ENCODE peak calls at places on chromosomes 6 and 20, in eight cellular contexts. One of them, this sample, is unnamed.

GRCh38 chr20:7723284-7723683 is 217.0 kb downstream of the HAO1 start:
- DNase-seq in HepG2: no peak
- DNase-seq in breast epithelium: no peak
- DNase-seq in glutamatergic neuron: no peak
- DNase-seq in bronchial epithelial cell: peak; percentile 98
- DNase-seq in AG10803: peak; percentile 37
- DNase-seq in progenitor cell of endocrine pancreas: no peak
- DNase-seq in activated B cell treated with CpG ODN at 0.5 μM for 24 hours: no peak
- DNase-seq in this sample: no peak

GRCh38 chr6:158867381-158868121 is 48.4 kb upstream of the EZR start:
- DNase-seq in bronchial epithelial cell: peak; percentile 70
- DNase-seq in HepG2: no peak
- DNase-seq in breast epithelium: no peak
- DNase-seq in glutamatergic neuron: no peak
- DNase-seq in activated B cell treated with CpG ODN at 0.5 μM for 24 hours: no peak
- DNase-seq in AG10803: no peak
- DNase-seq in progenitor cell of endocrine pancreas: no peak
- DNase-seq in this sample: no peak

GRCh38 chr20:59778615-59779200 is 154.7 kb downstream of the SYCP2 start:
- DNase-seq in activated B cell treated with CpG ODN at 0.5 μM for 24 hours: no peak
- DNase-seq in bronchial epithelial cell: no peak
- DNase-seq in breast epithelium: no peak
- DNase-seq in glutamatergic neuron: no peak
- DNase-seq in AG10803: no peak
- DNase-seq in HepG2: no peak
- DNase-seq in progenitor cell of endocrine pancreas: no peak
- DNase-seq in this sample: peak; percentile 53

GRCh38 chr20:64158346-64159285 is 5.6 kb upstream of the MYT1 start:
- DNase-seq in bronchial epithelial cell: no peak
- DNase-seq in glutamatergic neuron: no peak
- DNase-seq in activated B cell treated with CpG ODN at 0.5 μM for 24 hours: no peak
- DNase-seq in HepG2: no peak
- DNase-seq in progenitor cell of endocrine pancreas: no peak
- DNase-seq in breast epithelium: no peak
- DNase-seq in AG10803: no peak
- DNase-seq in this sample: no peak

GRCh38 chr6:47478233-47479155 is 905 bp downstream of the CD2AP start:
- DNase-seq in breast epithelium: peak; percentile 29
- DNase-seq in HepG2: peak; percentile 43
- DNase-seq in activated B cell treated with CpG ODN at 0.5 μM for 24 hours: no peak
- DNase-seq in progenitor cell of endocrine pancreas: no peak
- DNase-seq in glutamatergic neuron: no peak
- DNase-seq in AG10803: peak; percentile 33
- DNase-seq in bronchial epithelial cell: peak; percentile 46
- DNase-seq in this sample: no peak

GRCh38 chr20:25738198-25738597 is 41.5 kb upstream of the ZNF337 start:
- DNase-seq in activated B cell treated with CpG ODN at 0.5 μM for 24 hours: no peak
- DNase-seq in breast epithelium: no peak
- DNase-seq in glutamatergic neuron: no peak
- DNase-seq in AG10803: peak; percentile 40
- DNase-seq in bronchial epithelial cell: peak; percentile 81
- DNase-seq in HepG2: no peak
- DNase-seq in progenitor cell of endocrine pancreas: no peak
- DNase-seq in this sample: no peak

GRCh38 chr6:24833711-24834386 is 35.1 kb upstream of the ARMH2 start:
- DNase-seq in activated B cell treated with CpG ODN at 0.5 μM for 24 hours: no peak
- DNase-seq in HepG2: no peak
- DNase-seq in AG10803: no peak
- DNase-seq in bronchial epithelial cell: no peak
- DNase-seq in progenitor cell of endocrine pancreas: no peak
- DNase-seq in glutamatergic neuron: no peak
- DNase-seq in breast epithelium: no peak
- DNase-seq in this sample: no peak

GRCh38 chr6:142850653-142851434 is 94.1 kb downstream of the HIVEP2 start:
- DNase-seq in breast epithelium: no peak
- DNase-seq in activated B cell treated with CpG ODN at 0.5 μM for 24 hours: no peak
- DNase-seq in progenitor cell of endocrine pancreas: no peak
- DNase-seq in bronchial epithelial cell: peak; percentile 65
- DNase-seq in AG10803: peak; percentile 60
- DNase-seq in glutamatergic neuron: no peak
- DNase-seq in HepG2: no peak
- DNase-seq in this sample: no peak

GRCh38 chr20:11443382-11444119 is 474.1 kb upstream of the BTBD3 start:
- DNase-seq in bronchial epithelial cell: no peak
- DNase-seq in HepG2: no peak
- DNase-seq in AG10803: no peak
- DNase-seq in progenitor cell of endocrine pancreas: no peak
- DNase-seq in activated B cell treated with CpG ODN at 0.5 μM for 24 hours: no peak
- DNase-seq in glutamatergic neuron: no peak
- DNase-seq in breast epithelium: no peak
- DNase-seq in this sample: no peak

GRCh38 chr6:26051683-26052310 is 35.4 kb upstream of the HFE start:
- DNase-seq in breast epithelium: no peak
- DNase-seq in glutamatergic neuron: no peak
- DNase-seq in activated B cell treated with CpG ODN at 0.5 μM for 24 hours: no peak
- DNase-seq in HepG2: no peak
- DNase-seq in bronchial epithelial cell: no peak
- DNase-seq in progenitor cell of endocrine pancreas: no peak
- DNase-seq in AG10803: no peak
- DNase-seq in this sample: no peak

GRCh38 chr6:128259735-128260685 is 260.4 kb downstream of the PTPRK start:
- DNase-seq in progenitor cell of endocrine pancreas: no peak
- DNase-seq in bronchial epithelial cell: no peak
- DNase-seq in breast epithelium: no peak
- DNase-seq in HepG2: no peak
- DNase-seq in activated B cell treated with CpG ODN at 0.5 μM for 24 hours: no peak
- DNase-seq in glutamatergic neuron: no peak
- DNase-seq in AG10803: no peak
- DNase-seq in this sample: no peak

GRCh38 chr6:42313038-42313437 is 95.4 kb upstream of the MRPS10 start:
- DNase-seq in AG10803: no peak
- DNase-seq in progenitor cell of endocrine pancreas: no peak
- DNase-seq in glutamatergic neuron: no peak
- DNase-seq in activated B cell treated with CpG ODN at 0.5 μM for 24 hours: no peak
- DNase-seq in HepG2: no peak
- DNase-seq in bronchial epithelial cell: no peak
- DNase-seq in breast epithelium: no peak
- DNase-seq in this sample: no peak

GRCh38 chr6:28569748-28570147 is 44.1 kb downstream of the GPX5 start:
- DNase-seq in glutamatergic neuron: no peak
- DNase-seq in HepG2: no peak
- DNase-seq in breast epithelium: no peak
- DNase-seq in progenitor cell of endocrine pancreas: no peak
- DNase-seq in bronchial epithelial cell: no peak
- DNase-seq in activated B cell treated with CpG ODN at 0.5 μM for 24 hours: no peak
- DNase-seq in AG10803: no peak
- DNase-seq in this sample: no peak

GRCh38 chr6:161836643-161837448 is 563.0 kb upstream of the AGPAT4 start:
- DNase-seq in breast epithelium: no peak
- DNase-seq in HepG2: peak; percentile 35
- DNase-seq in activated B cell treated with CpG ODN at 0.5 μM for 24 hours: no peak
- DNase-seq in bronchial epithelial cell: no peak
- DNase-seq in AG10803: no peak
- DNase-seq in glutamatergic neuron: no peak
- DNase-seq in progenitor cell of endocrine pancreas: no peak
- DNase-seq in this sample: no peak

GRCh38 chr6:122709922-122710512 is 69.5 kb upstream of the FABP7 start:
- DNase-seq in activated B cell treated with CpG ODN at 0.5 μM for 24 hours: no peak
- DNase-seq in AG10803: no peak
- DNase-seq in progenitor cell of endocrine pancreas: no peak
- DNase-seq in bronchial epithelial cell: no peak
- DNase-seq in breast epithelium: no peak
- DNase-seq in glutamatergic neuron: no peak
- DNase-seq in HepG2: no peak
- DNase-seq in this sample: no peak

GRCh38 chr6:43669922-43670622 is 17.5 kb downstream of the MRPS18A start:
- DNase-seq in breast epithelium: no peak
- DNase-seq in bronchial epithelial cell: peak; percentile 73
- DNase-seq in progenitor cell of endocrine pancreas: no peak
- DNase-seq in HepG2: no peak
- DNase-seq in AG10803: no peak
- DNase-seq in activated B cell treated with CpG ODN at 0.5 μM for 24 hours: no peak
- DNase-seq in glutamatergic neuron: no peak
- DNase-seq in this sample: no peak

GRCh38 chr20:53839423-53840176 is 230.8 kb downstream of the BCAS1 start:
- DNase-seq in progenitor cell of endocrine pancreas: no peak
- DNase-seq in activated B cell treated with CpG ODN at 0.5 μM for 24 hours: peak; percentile 42
- DNase-seq in breast epithelium: peak; percentile 39
- DNase-seq in glutamatergic neuron: no peak
- DNase-seq in AG10803: no peak
- DNase-seq in bronchial epithelial cell: no peak
- DNase-seq in HepG2: no peak
- DNase-seq in this sample: no peak

GRCh38 chr20:57713505-57713903 is 3.7 kb upstream of the PMEPA1 start:
- DNase-seq in progenitor cell of endocrine pancreas: no peak
- DNase-seq in breast epithelium: no peak
- DNase-seq in activated B cell treated with CpG ODN at 0.5 μM for 24 hours: no peak
- DNase-seq in glutamatergic neuron: no peak
- DNase-seq in AG10803: peak; percentile 60
- DNase-seq in HepG2: no peak
- DNase-seq in bronchial epithelial cell: peak; percentile 70
- DNase-seq in this sample: no peak

GRCh38 chr20:56702931-56703840 is 74.1 kb downstream of the TFAP2C start:
- DNase-seq in AG10803: no peak
- DNase-seq in activated B cell treated with CpG ODN at 0.5 μM for 24 hours: no peak
- DNase-seq in progenitor cell of endocrine pancreas: no peak
- DNase-seq in bronchial epithelial cell: no peak
- DNase-seq in breast epithelium: peak; percentile 93
- DNase-seq in HepG2: no peak
- DNase-seq in glutamatergic neuron: no peak
- DNase-seq in this sample: no peak

GRCh38 chr6:104573372-104573771 is 286.3 kb downstream of the HACE1 start:
- DNase-seq in bronchial epithelial cell: no peak
- DNase-seq in glutamatergic neuron: no peak
- DNase-seq in progenitor cell of endocrine pancreas: no peak
- DNase-seq in breast epithelium: no peak
- DNase-seq in HepG2: no peak
- DNase-seq in AG10803: no peak
- DNase-seq in activated B cell treated with CpG ODN at 0.5 μM for 24 hours: no peak
- DNase-seq in this sample: no peak
- TF ChIP-seq CTCF in bronchial epithelial cell: no peak
- TF ChIP-seq CTCF in glutamatergic neuron: no peak
- TF ChIP-seq CTCF in progenitor cell of endocrine pancreas: no peak
- TF ChIP-seq CTCF in breast epithelium: no peak
- TF ChIP-seq CTCF in HepG2: no peak
- TF ChIP-seq CTCF in AG10803: no peak
- TF ChIP-seq CTCF in activated B cell treated with CpG ODN at 0.5 μM for 24 hours: no peak
- TF ChIP-seq CTCF in this sample: no peak

GRCh38 chr6:33853026-33853425 is 49.2 kb upstream of the MLN start:
- DNase-seq in progenitor cell of endocrine pancreas: no peak
- DNase-seq in AG10803: no peak
- DNase-seq in activated B cell treated with CpG ODN at 0.5 μM for 24 hours: no peak
- DNase-seq in glutamatergic neuron: no peak
- DNase-seq in bronchial epithelial cell: no peak
- DNase-seq in HepG2: no peak
- DNase-seq in breast epithelium: no peak
- DNase-seq in this sample: no peak

GRCh38 chr6:33850869-33851541 is 47.2 kb upstream of the MLN start:
- DNase-seq in activated B cell treated with CpG ODN at 0.5 μM for 24 hours: no peak
- DNase-seq in bronchial epithelial cell: no peak
- DNase-seq in glutamatergic neuron: no peak
- DNase-seq in breast epithelium: no peak
- DNase-seq in progenitor cell of endocrine pancreas: no peak
- DNase-seq in AG10803: no peak
- DNase-seq in HepG2: no peak
- DNase-seq in this sample: no peak

GRCh38 chr6:33850294-33850693 is 46.5 kb upstream of the MLN start:
- DNase-seq in progenitor cell of endocrine pancreas: no peak
- DNase-seq in AG10803: no peak
- DNase-seq in activated B cell treated with CpG ODN at 0.5 μM for 24 hours: no peak
- DNase-seq in glutamatergic neuron: no peak
- DNase-seq in HepG2: no peak
- DNase-seq in bronchial epithelial cell: no peak
- DNase-seq in breast epithelium: no peak
- DNase-seq in this sample: no peak

GRCh38 chr6:33853736-33854135 is 49.9 kb upstream of the MLN start:
- DNase-seq in breast epithelium: no peak
- DNase-seq in glutamatergic neuron: no peak
- DNase-seq in AG10803: no peak
- DNase-seq in HepG2: no peak
- DNase-seq in bronchial epithelial cell: no peak
- DNase-seq in activated B cell treated with CpG ODN at 0.5 μM for 24 hours: no peak
- DNase-seq in progenitor cell of endocrine pancreas: no peak
- DNase-seq in this sample: no peak

DNA sequence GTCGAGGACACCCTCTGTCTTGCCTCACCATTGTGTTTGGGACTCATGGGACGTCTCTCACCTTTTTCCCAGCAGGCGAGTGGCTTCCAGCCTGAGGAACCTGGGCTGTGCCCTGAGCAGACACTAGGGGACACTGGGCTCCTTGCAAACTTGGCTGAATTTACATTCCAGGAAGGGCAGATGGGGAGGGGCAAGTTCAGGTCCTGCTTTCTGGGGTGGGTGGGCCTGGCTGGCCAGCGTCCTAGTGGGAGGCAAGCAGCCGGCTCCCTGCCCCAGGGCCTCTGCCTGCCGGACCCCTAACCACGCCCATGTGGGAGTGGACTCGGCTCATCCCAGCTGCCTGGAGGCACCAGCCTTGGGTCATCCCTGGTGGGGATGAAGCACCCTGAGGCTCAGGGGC is 48.2 kb upstream of the MLN start:
- DNase-seq in glutamatergic neuron: peak; percentile 52
- DNase-seq in AG10803: peak; percentile 18
- DNase-seq in breast epithelium: no peak
- DNase-seq in bronchial epithelial cell: peak; percentile 18
- DNase-seq in HepG2: peak; percentile 25
- DNase-seq in progenitor cell of endocrine pancreas: peak; percentile 20
- DNase-seq in activated B cell treated with CpG ODN at 0.5 μM for 24 hours: no peak
- DNase-seq in this sample: no peak
- TF ChIP-seq CTCF in glutamatergic neuron: peak; percentile 34
- TF ChIP-seq CTCF in AG10803: peak; percentile 55
- TF ChIP-seq CTCF in breast epithelium: peak; percentile 14
- TF ChIP-seq CTCF in bronchial epithelial cell: peak; percentile 72
- TF ChIP-seq CTCF in HepG2: peak; percentile 65
- TF ChIP-seq CTCF in progenitor cell of endocrine pancreas: peak; percentile 58
- TF ChIP-seq CTCF in activated B cell treated with CpG ODN at 0.5 μM for 24 hours: no peak
- TF ChIP-seq CTCF in this sample: peak; percentile 66

GRCh38 chr6:3893487-3893886 is 44.3 kb downstream of the FAM50B start:
- DNase-seq in progenitor cell of endocrine pancreas: no peak
- DNase-seq in bronchial epithelial cell: no peak
- DNase-seq in activated B cell treated with CpG ODN at 0.5 μM for 24 hours: no peak
- DNase-seq in AG10803: no peak
- DNase-seq in HepG2: no peak
- DNase-seq in glutamatergic neuron: no peak
- DNase-seq in breast epithelium: no peak
- DNase-seq in this sample: no peak
- TF ChIP-seq CTCF in progenitor cell of endocrine pancreas: no peak
- TF ChIP-seq CTCF in bronchial epithelial cell: no peak
- TF ChIP-seq CTCF in activated B cell treated with CpG ODN at 0.5 μM for 24 hours: no peak
- TF ChIP-seq CTCF in AG10803: no peak
- TF ChIP-seq CTCF in HepG2: no peak
- TF ChIP-seq CTCF in glutamatergic neuron: no peak
- TF ChIP-seq CTCF in breast epithelium: no peak
- TF ChIP-seq CTCF in this sample: no peak

GRCh38 chr6:91538622-91539021 is 951.8 kb upstream of the MAP3K7 start:
- DNase-seq in glutamatergic neuron: no peak
- DNase-seq in activated B cell treated with CpG ODN at 0.5 μM for 24 hours: no peak
- DNase-seq in AG10803: no peak
- DNase-seq in HepG2: no peak
- DNase-seq in progenitor cell of endocrine pancreas: no peak
- DNase-seq in breast epithelium: no peak
- DNase-seq in bronchial epithelial cell: no peak
- DNase-seq in this sample: no peak

GRCh38 chr6:91539451-91539850 is 952.6 kb upstream of the MAP3K7 start:
- DNase-seq in progenitor cell of endocrine pancreas: no peak
- DNase-seq in breast epithelium: no peak
- DNase-seq in activated B cell treated with CpG ODN at 0.5 μM for 24 hours: no peak
- DNase-seq in bronchial epithelial cell: no peak
- DNase-seq in AG10803: no peak
- DNase-seq in HepG2: no peak
- DNase-seq in glutamatergic neuron: no peak
- DNase-seq in this sample: no peak

GRCh38 chr6:91534614-91535013 is 947.7 kb upstream of the MAP3K7 start:
- DNase-seq in HepG2: no peak
- DNase-seq in progenitor cell of endocrine pancreas: no peak
- DNase-seq in breast epithelium: no peak
- DNase-seq in bronchial epithelial cell: no peak
- DNase-seq in AG10803: no peak
- DNase-seq in activated B cell treated with CpG ODN at 0.5 μM for 24 hours: no peak
- DNase-seq in glutamatergic neuron: no peak
- DNase-seq in this sample: no peak
- TF ChIP-seq CTCF in HepG2: no peak
- TF ChIP-seq CTCF in progenitor cell of endocrine pancreas: peak; percentile 20
- TF ChIP-seq CTCF in breast epithelium: no peak
- TF ChIP-seq CTCF in bronchial epithelial cell: no peak
- TF ChIP-seq CTCF in AG10803: no peak
- TF ChIP-seq CTCF in activated B cell treated with CpG ODN at 0.5 μM for 24 hours: no peak
- TF ChIP-seq CTCF in glutamatergic neuron: peak; percentile 9
- TF ChIP-seq CTCF in this sample: peak; percentile 26

This sample was measured in type B pancreatic cell.